ENCODE peak calls at places on chromosomes 3 and 15, in four cellular contexts. U, J, D and N are unnamed samples.

GRCh38 chr3:50515565-50516047 is 12.2 kb upstream of the CACNA2D2 start:
- DNase-seq in J (peak), D (peak), U (no peak), N (peak)

GRCh38 chr3:36992806-36993325 is at the start of gene EPM2AIP1:
- DNase-seq in D (no peak), J (no peak), U (no peak), N (no peak)

GRCh38 chr15:78684645-78685044 is 43.6 kb upstream of the CHRNB4 start:
- DNase-seq in U (no peak), J (no peak), D (no peak), N (no peak)

GRCh38 chr3:194160158-194160557 is 24.2 kb downstream of the HES1 start:
- DNase-seq in D (no peak), U (no peak), J (no peak), N (no peak)

GRCh38 chr15:58179741-58180381 is 41.7 kb downstream of the AQP9 start:
- DNase-seq in D (no peak), U (no peak), J (peak), N (no peak)

GRCh38 chr15:33194704-33195261 is at the start of gene FMN1:
- DNase-seq in U (peak), J (peak), D (no peak), N (peak)

GRCh38 chr3:182325213-182325941 is 467.9 kb upstream of the ATP11B start:
- DNase-seq in D (no peak), J (no peak), U (peak), N (no peak)

GRCh38 chr3:99865321-99865720 is 47.7 kb downstream of the CMSS1 start:
- DNase-seq in D (no peak), J (no peak), U (no peak), N (no peak)

GRCh38 chr15:89812126-89812846 is 2.4 kb downstream of the ANPEP start:
- DNase-seq in J (no peak), D (peak), U (no peak), N (no peak)

GRCh38 chr3:159266779-159267178 is 464.9 kb downstream of the MFSD1 start:
- DNase-seq in J (peak), U (no peak), D (peak), N (peak)

GRCh38 chr3:40324621-40325020 is 15.1 kb downstream of the EIF1B start:
- DNase-seq in D (no peak), J (no peak), U (no peak), N (no peak)

GRCh38 chr3:133854971-133855370 is 40.7 kb downstream of the RAB6B start:
- DNase-seq in D (no peak), U (no peak), J (no peak), N (no peak)

GRCh38 chr15:98144388-98144787 is 183.9 kb downstream of the ARRDC4 start:
- DNase-seq in U (no peak), J (no peak), D (no peak), N (no peak)

GRCh38 chr15:75531041-75531450 is 48.1 kb downstream of the PTPN9 start:
- DNase-seq in D (no peak), U (no peak), J (no peak), N (no peak)

GRCh38 chr15:52419494-52419893 is 109.2 kb downstream of the MYO5A start:
- DNase-seq in U (no peak), J (no peak), D (no peak), N (no peak)

GRCh38 chr3:125128861-125129501 is 73.2 kb upstream of the HEG1 start:
- DNase-seq in D (peak), J (no peak), U (no peak), N (no peak)

GRCh38 chr3:62577153-62577552 is 203.8 kb upstream of the FEZF2 start:
- DNase-seq in J (no peak), U (no peak), D (no peak), N (no peak)

GRCh38 chr3:32681811-32682210 is 3.2 kb upstream of the CNOT10 start:
- DNase-seq in U (no peak), D (no peak), J (no peak), N (no peak)

GRCh38 chr3:136787226-136787793 is 31.6 kb upstream of the SLC35G2 start:
- DNase-seq in D (peak), U (no peak), J (peak), N (no peak)

GRCh38 chr3:190017575-190018288 is 103.0 kb downstream of the P3H2 start:
- DNase-seq in U (no peak), D (no peak), J (no peak), N (peak)

GRCh38 chr3:134039161-134039862 is 9.6 kb upstream of the SLCO2A1 start:
- DNase-seq in J (peak), D (peak), U (no peak), N (no peak)

GRCh38 chr15:62344806-62345539 is 179.9 kb upstream of the C2CD4B start:
- DNase-seq in J (peak), U (peak), D (peak), N (peak)

GRCh38 chr3:54069961-54070360 is 52.4 kb upstream of the CACNA2D3 start:
- DNase-seq in D (no peak), J (no peak), U (no peak), N (no peak)

GRCh38 chr15:75943713-75944215 is 40.1 kb downstream of the FBXO22 start:
- DNase-seq in U (no peak), D (no peak), J (no peak), N (no peak)

GRCh38 chr3:112774293-112774926 is 72.3 kb downstream of the CD200R1L start:
- DNase-seq in J (no peak), U (no peak), D (no peak), N (no peak)

GRCh38 chr3:6526321-6526720 is 334.6 kb upstream of the GRM7 start:
- DNase-seq in J (no peak), U (no peak), D (no peak), N (no peak)

GRCh38 chr15:28878209-28878608 is 7.6 kb upstream of the APBA2 start:
- DNase-seq in D (no peak), U (no peak), J (no peak), N (no peak)
- TF ChIP-seq FOXK2 in D (no peak), U (no peak), J (no peak), N (no peak)

DNA sequence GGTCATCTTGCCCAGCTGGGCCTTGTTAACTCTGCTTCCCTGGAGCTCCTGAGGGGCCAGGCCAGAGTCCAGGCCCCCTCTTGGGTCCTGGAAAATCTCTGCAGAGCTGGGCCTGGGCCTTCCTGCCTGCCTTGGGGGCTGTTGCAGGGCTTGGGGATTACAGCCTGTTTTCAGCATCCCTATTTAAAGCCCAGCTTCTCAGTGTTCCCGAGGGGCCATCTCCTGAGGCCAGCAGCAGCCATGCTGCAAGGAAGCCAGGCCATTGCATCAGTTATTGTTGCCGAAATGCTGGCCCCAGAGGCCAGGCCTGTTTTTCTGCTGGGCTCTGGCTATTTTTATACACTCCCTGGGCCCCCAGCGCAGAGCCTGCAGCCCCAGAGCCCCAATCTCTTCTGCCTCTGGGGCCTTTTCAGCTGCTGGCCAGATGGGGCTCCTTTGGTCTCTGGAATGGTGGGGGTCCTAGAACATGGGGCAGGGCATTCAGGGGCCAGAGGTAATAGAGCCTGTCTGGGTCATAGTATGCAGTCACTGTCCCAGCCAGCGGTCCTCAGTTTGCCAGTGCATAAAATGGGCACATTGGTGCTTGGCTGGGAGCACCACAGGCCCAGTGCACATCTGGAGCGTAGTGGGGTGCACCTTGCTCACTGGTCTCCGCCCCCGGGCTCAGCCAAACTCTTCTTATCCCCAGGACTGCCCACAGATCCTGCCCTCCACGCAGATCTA is 28.5 kb downstream of the PLXNA1 start:
- DNase-seq in D (no peak), J (peak), U (no peak), N (no peak)
- TF ChIP-seq TARDBP in D (no peak), J (no peak), U (no peak), N (no peak)

GRCh38 chr3:24058940-24059705 is 114.0 kb downstream of the NR1D2 start:
- DNase-seq in U (no peak), J (no peak), D (no peak), N (no peak)

DNA sequence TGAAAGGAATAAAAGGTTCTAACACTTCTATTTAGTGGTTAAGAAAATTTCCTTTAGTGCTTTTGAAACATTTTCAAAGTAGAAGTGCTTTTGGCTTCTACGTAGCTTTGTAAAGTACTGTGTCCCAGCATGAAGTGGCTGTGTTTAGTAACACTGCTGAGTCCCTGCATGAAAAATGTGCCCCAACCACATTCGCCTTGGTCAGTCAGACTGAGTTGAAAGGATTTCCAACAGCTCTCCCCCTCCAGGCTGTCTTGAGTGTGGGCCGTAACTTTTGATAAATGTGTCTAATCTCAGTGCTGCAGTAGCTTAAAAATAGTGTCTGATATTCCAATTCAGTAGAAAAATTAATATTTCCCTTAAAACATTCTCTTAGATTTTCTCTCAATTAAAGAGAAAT is 115.0 kb downstream of the NR1D2 start:
- DNase-seq in J (no peak), D (no peak), U (no peak), N (no peak)
- TF ChIP-seq FOXK2 in J (no peak), D (no peak), U (no peak), N (no peak)

GRCh38 chr3:48661501-48662139 is 1.1 kb downstream of the CELSR3 start:
- DNase-seq in J (peak), D (peak), U (no peak), N (peak)
- TF ChIP-seq TARDBP in J (no peak), D (peak), U (no peak), N (no peak)

GRCh38 chr3:123349201-123349535 is 99.7 kb downstream of the ADCY5 start:
- DNase-seq in D (no peak), U (no peak), J (no peak), N (no peak)
- TF ChIP-seq FOXK2 in D (no peak), U (no peak), J (no peak), N (no peak)

DNA sequence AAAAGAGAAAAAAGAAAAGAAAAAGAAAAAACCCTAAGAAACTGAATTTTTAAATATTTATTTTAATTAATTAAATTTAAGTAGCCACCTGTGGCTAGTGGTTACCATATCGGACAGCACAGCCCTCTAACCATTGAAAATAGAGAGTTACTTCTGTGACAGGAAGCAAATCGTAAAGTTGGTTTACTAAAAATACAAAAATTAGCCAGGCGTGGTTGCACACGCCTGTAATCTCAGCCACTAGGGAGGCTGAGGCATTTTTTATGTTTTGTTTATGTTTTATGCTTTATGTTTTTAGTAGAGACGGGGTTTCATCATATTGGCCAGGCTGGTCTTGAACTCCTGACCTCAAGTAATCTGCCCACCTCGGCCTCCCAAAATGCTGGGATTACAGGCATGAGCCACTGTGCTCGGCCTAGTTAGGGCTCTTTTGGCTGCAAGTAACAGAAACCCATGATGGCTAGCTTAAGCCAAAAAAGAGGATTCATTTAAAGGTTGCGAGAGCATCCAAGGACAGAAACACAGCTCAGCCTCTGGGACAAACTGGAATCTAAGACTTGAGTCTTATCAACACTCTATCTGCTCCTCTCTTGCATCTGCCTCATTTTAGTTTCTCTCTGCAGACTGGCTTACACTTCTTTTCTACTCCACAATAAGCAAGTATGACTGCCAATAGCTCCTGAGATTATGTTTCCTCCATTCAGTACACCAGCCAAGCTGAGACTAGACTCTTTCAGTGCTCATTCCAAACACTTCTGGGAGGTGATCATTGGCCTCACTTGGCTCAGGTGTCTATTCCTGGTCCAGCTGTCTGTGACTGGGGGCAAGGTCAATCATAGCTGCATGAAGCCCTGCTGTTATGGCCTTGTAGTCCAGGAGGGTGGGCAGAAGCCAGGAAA is 6.8 kb upstream of the SKIL start:
- DNase-seq in D (no peak), J (no peak), U (no peak), N (no peak)
- TF ChIP-seq TARDBP in D (no peak), J (no peak), U (no peak), N (no peak)

GRCh38 chr3:149510480-149510879 is 36.0 kb downstream of the TM4SF4 start:
- DNase-seq in J (no peak), D (no peak), U (no peak), N (no peak)

GRCh38 chr3:149515242-149515641 is 40.7 kb downstream of the TM4SF4 start:
- DNase-seq in D (no peak), U (no peak), J (no peak), N (no peak)

GRCh38 chr3:149514471-149514870 is 40.0 kb downstream of the TM4SF4 start:
- DNase-seq in D (no peak), J (no peak), U (no peak), N (no peak)

GRCh38 chr3:149511040-149511626 is 36.6 kb downstream of the TM4SF4 start:
- DNase-seq in U (no peak), D (no peak), J (no peak), N (no peak)

GRCh38 chr3:149512073-149512782 is 37.7 kb downstream of the TM4SF4 start:
- DNase-seq in U (no peak), D (peak), J (peak), N (peak)
- TF ChIP-seq FOXK2 in U (no peak), D (no peak), J (no peak), N (no peak)